ENCODE peak calls at places on chromosomes 3 and 15, in seven cellular contexts. N is LHCN-M2, Q is G401, C is H54, V is progenitor cell of endocrine pancreas, H is hepatocyte, D is ecto neural progenitor cell. M is an unnamed sample.

GRCh38 chr15:39625856-39626255 is 45.0 kb downstream of the THBS1 start:
- DNase-seq in D (no peak), H (no peak), C (no peak), N (peak), V (no peak), Q (no peak), M (peak)

GRCh38 chr3:51519848-51520247 is 18.7 kb upstream of the RAD54L2 start:
- DNase-seq in H (no peak), Q (no peak), C (no peak), D (no peak), N (no peak), V (no peak), M (no peak)

GRCh38 chr3:98991393-98991792 is 89.9 kb upstream of the DCBLD2 start:
- DNase-seq in C (no peak), V (no peak), H (no peak), D (no peak), N (no peak), Q (no peak), M (no peak)

GRCh38 chr3:118544458-118544857 is 490.2 kb downstream of the IGSF11 start:
- DNase-seq in V (no peak), C (peak), H (peak), D (no peak), N (peak), Q (no peak), M (peak)

GRCh38 chr15:70524470-70524869 is 238.9 kb downstream of the UACA start:
- DNase-seq in Q (no peak), C (no peak), N (no peak), V (no peak), D (peak), H (no peak), M (no peak)

GRCh38 chr3:51691949-51692348 is 14.9 kb upstream of the GRM2 start:
- DNase-seq in N (no peak), V (no peak), C (no peak), Q (no peak), D (no peak), H (no peak), M (no peak)

GRCh38 chr3:197750863-197751737 is 1.4 kb downstream of the FYTTD1 start:
- DNase-seq in C (no peak), V (no peak), Q (peak), N (peak), H (peak), D (no peak), M (peak)

GRCh38 chr3:21331321-21331720 is 419.7 kb downstream of the ZNF385D start:
- DNase-seq in H (no peak), N (no peak), V (no peak), C (no peak), Q (no peak), D (no peak), M (no peak)

GRCh38 chr15:80978685-80979084 is 10.9 kb downstream of the MESD start:
- DNase-seq in H (no peak), Q (no peak), V (no peak), D (no peak), N (no peak), C (no peak), M (no peak)

GRCh38 chr3:74897006-74897405 is 282.5 kb upstream of the CNTN3 start:
- DNase-seq in Q (no peak), V (no peak), C (peak), H (no peak), N (no peak), D (no peak), M (no peak)

GRCh38 chr3:134077649-134078081 is 47.9 kb upstream of the SLCO2A1 start:
- DNase-seq in D (no peak), Q (no peak), H (no peak), C (no peak), N (no peak), V (no peak), M (no peak)

GRCh38 chr3:113560845-113561623 is 28.7 kb downstream of the SIDT1 start:
- DNase-seq in H (no peak), C (no peak), V (no peak), Q (no peak), D (no peak), N (peak), M (peak)

GRCh38 chr3:194573680-194574437 is 59.4 kb downstream of the TMEM44 start:
- DNase-seq in C (no peak), D (peak), N (peak), V (no peak), H (peak), Q (peak), M (peak)

GRCh38 chr3:31035681-31036080 is 141.2 kb upstream of the GADL1 start:
- DNase-seq in Q (no peak), H (no peak), V (no peak), D (no peak), N (no peak), C (no peak), M (no peak)

GRCh38 chr3:189038773-189039720 is 132.7 kb upstream of the TPRG1 start:
- DNase-seq in N (no peak), H (no peak), C (no peak), V (no peak), Q (no peak), D (no peak), M (no peak)

GRCh38 chr15:71409541-71409940 is 294.3 kb downstream of the THSD4 start:
- DNase-seq in N (no peak), D (no peak), V (no peak), H (no peak), Q (no peak), C (no peak), M (no peak)

GRCh38 chr3:138912237-138912636 is 34.7 kb downstream of the FOXL2 start:
- DNase-seq in N (no peak), C (no peak), Q (peak), V (no peak), D (no peak), H (no peak), M (no peak)

GRCh38 chr3:171643033-171643432 is 167.2 kb downstream of the PLD1 start:
- DNase-seq in H (no peak), D (no peak), C (no peak), Q (no peak), V (no peak), N (no peak), M (no peak)

GRCh38 chr3:11820540-11821041 is 26.1 kb downstream of the TAMM41 start:
- DNase-seq in C (peak), Q (no peak), V (no peak), N (peak), D (no peak), H (no peak), M (peak)

GRCh38 chr3:64053581-64053980 is 30.3 kb upstream of the PSMD6 start:
- DNase-seq in Q (no peak), V (no peak), N (no peak), H (no peak), C (no peak), D (no peak), M (no peak)

GRCh38 chr3:196677353-196677752 is 34.7 kb downstream of the CEP19 start:
- DNase-seq in V (no peak), N (no peak), Q (no peak), D (no peak), C (no peak), H (no peak), M (no peak)

GRCh38 chr3:129602309-129602708 is 4.2 kb downstream of the PLXND1 start:
- DNase-seq in V (no peak), C (no peak), D (no peak), H (no peak), Q (no peak), N (no peak), M (no peak)

GRCh38 chr3:104835376-104835775 is 531.3 kb upstream of the ALCAM start:
- DNase-seq in D (no peak), H (no peak), Q (no peak), C (no peak), V (no peak), N (no peak), M (no peak)

GRCh38 chr3:195227871-195228270 is 43.1 kb downstream of the XXYLT1 start:
- DNase-seq in D (no peak), H (no peak), C (no peak), V (no peak), Q (no peak), N (no peak), M (peak)

GRCh38 chr15:63178034-63178433 is 11.4 kb upstream of the RAB8B start:
- DNase-seq in V (no peak), N (no peak), C (no peak), H (peak), D (no peak), Q (no peak), M (no peak)

GRCh38 chr3:111803123-111803593 is 55.9 kb upstream of the PHLDB2 start:
- DNase-seq in Q (no peak), D (no peak), N (peak), C (peak), H (peak), V (no peak), M (peak)

GRCh38 chr3:170037463-170038433 is at the start of gene GPR160:
- DNase-seq in C (peak), D (peak), N (peak), H (peak), V (peak), Q (peak), M (peak)

GRCh38 chr3:121957674-121958419 is 63.6 kb downstream of the SLC15A2 start:
- DNase-seq in V (no peak), Q (peak), D (no peak), C (no peak), N (no peak), H (no peak), M (no peak)

GRCh38 chr3:176193032-176193698 is 1004.1 kb downstream of the TBL1XR1 start:
- DNase-seq in H (no peak), V (no peak), C (no peak), Q (no peak), D (no peak), N (no peak), M (no peak)

GRCh38 chr3:107392549-107393165 is 15.4 kb downstream of the CCDC54 start:
- DNase-seq in D (no peak), H (no peak), V (no peak), Q (no peak), N (peak), C (no peak), M (peak)

GRCh38 chr15:81000144-81000625 is 538 bp upstream of the TLNRD1 start:
- DNase-seq in Q (peak), V (no peak), H (peak), C (no peak), N (no peak), D (no peak), M (peak)

GRCh38 chr3:169744332-169745054 is 20.4 kb downstream of the TERC start:
- DNase-seq in Q (peak), H (no peak), C (no peak), N (no peak), D (no peak), V (no peak), M (peak)

M was measured in epithelial cell of esophagus.